ENCODE peak calls at places on chromosome 14, in eight cellular contexts. One of them, this sample, is unnamed.

GRCh38 chr14:64755661-64756265 is 51.5 kb downstream of the PLEKHG3 start:
- DNase-seq in Peyer's patch: peak
- DNase-seq in endothelial cell of umbilical vein: no peak
- DNase-seq in tibial nerve: no peak
- DNase-seq in heart left ventricle: no peak
- DNase-seq in stomach: no peak
- DNase-seq in H54: no peak
- DNase-seq in HCT116: no peak
- DNase-seq in this sample: no peak

GRCh38 chr14:91032250-91032649 is 28.2 kb downstream of the RPS6KA5 start:
- DNase-seq in Peyer's patch: no peak
- DNase-seq in endothelial cell of umbilical vein: no peak
- DNase-seq in tibial nerve: no peak
- DNase-seq in heart left ventricle: no peak
- DNase-seq in stomach: no peak
- DNase-seq in H54: no peak
- DNase-seq in HCT116: no peak
- DNase-seq in this sample: no peak

GRCh38 chr14:56782701-56783100 is 27.6 kb downstream of the OTX2 start:
- DNase-seq in Peyer's patch: no peak
- DNase-seq in endothelial cell of umbilical vein: no peak
- DNase-seq in tibial nerve: no peak
- DNase-seq in heart left ventricle: no peak
- DNase-seq in stomach: no peak
- DNase-seq in H54: no peak
- DNase-seq in HCT116: no peak
- DNase-seq in this sample: no peak

GRCh38 chr14:92352158-92352985 is 29.4 kb downstream of the SLC24A4 start:
- DNase-seq in Peyer's patch: no peak
- DNase-seq in endothelial cell of umbilical vein: no peak
- DNase-seq in tibial nerve: no peak
- DNase-seq in heart left ventricle: no peak
- DNase-seq in stomach: no peak
- DNase-seq in H54: peak
- DNase-seq in HCT116: peak
- DNase-seq in this sample: no peak

GRCh38 chr14:73180385-73180805 is 44.1 kb downstream of the PSEN1 start:
- DNase-seq in Peyer's patch: no peak
- DNase-seq in endothelial cell of umbilical vein: no peak
- DNase-seq in tibial nerve: no peak
- DNase-seq in heart left ventricle: no peak
- DNase-seq in stomach: no peak
- DNase-seq in H54: no peak
- DNase-seq in HCT116: no peak
- DNase-seq in this sample: no peak

GRCh38 chr14:104696671-104697316 is 7.4 kb downstream of the INF2 start:
- DNase-seq in Peyer's patch: no peak
- DNase-seq in endothelial cell of umbilical vein: no peak
- DNase-seq in tibial nerve: no peak
- DNase-seq in heart left ventricle: no peak
- DNase-seq in stomach: no peak
- DNase-seq in H54: no peak
- DNase-seq in HCT116: no peak
- DNase-seq in this sample: no peak

GRCh38 chr14:66043921-66044320 is 442.2 kb upstream of the CCDC196 start:
- DNase-seq in Peyer's patch: no peak
- DNase-seq in endothelial cell of umbilical vein: peak
- DNase-seq in tibial nerve: no peak
- DNase-seq in heart left ventricle: no peak
- DNase-seq in stomach: no peak
- DNase-seq in H54: no peak
- DNase-seq in HCT116: no peak
- DNase-seq in this sample: no peak

GRCh38 chr14:33901429-33902155 is 49.3 kb downstream of the EGLN3 start:
- DNase-seq in Peyer's patch: no peak
- DNase-seq in endothelial cell of umbilical vein: no peak
- DNase-seq in tibial nerve: no peak
- DNase-seq in heart left ventricle: no peak
- DNase-seq in stomach: no peak
- DNase-seq in H54: no peak
- DNase-seq in HCT116: no peak
- DNase-seq in this sample: no peak

GRCh38 chr14:91119556-91120311 is 5.9 kb downstream of the DGLUCY start:
- DNase-seq in Peyer's patch: no peak
- DNase-seq in endothelial cell of umbilical vein: peak
- DNase-seq in tibial nerve: no peak
- DNase-seq in heart left ventricle: no peak
- DNase-seq in stomach: peak
- DNase-seq in H54: peak
- DNase-seq in HCT116: peak
- DNase-seq in this sample: no peak

GRCh38 chr14:65035049-65035448 is 48.4 kb downstream of the FNTB start:
- DNase-seq in Peyer's patch: no peak
- DNase-seq in endothelial cell of umbilical vein: peak
- DNase-seq in tibial nerve: peak
- DNase-seq in heart left ventricle: peak
- DNase-seq in stomach: peak
- DNase-seq in H54: no peak
- DNase-seq in HCT116: no peak
- DNase-seq in this sample: peak

GRCh38 chr14:89303452-89304435 is 113.3 kb downstream of the FOXN3 start:
- DNase-seq in Peyer's patch: no peak
- DNase-seq in endothelial cell of umbilical vein: peak
- DNase-seq in tibial nerve: peak
- DNase-seq in heart left ventricle: peak
- DNase-seq in stomach: peak
- DNase-seq in H54: no peak
- DNase-seq in HCT116: no peak
- DNase-seq in this sample: peak

GRCh38 chr14:74879427-74880180 is 2.1 kb upstream of the DLST start:
- DNase-seq in Peyer's patch: no peak
- DNase-seq in endothelial cell of umbilical vein: no peak
- DNase-seq in tibial nerve: no peak
- DNase-seq in heart left ventricle: no peak
- DNase-seq in stomach: no peak
- DNase-seq in H54: no peak
- DNase-seq in HCT116: no peak
- DNase-seq in this sample: no peak

GRCh38 chr14:53055003-53055402 is 98.1 kb downstream of the DDHD1 start:
- DNase-seq in Peyer's patch: no peak
- DNase-seq in endothelial cell of umbilical vein: peak
- DNase-seq in tibial nerve: no peak
- DNase-seq in heart left ventricle: no peak
- DNase-seq in stomach: no peak
- DNase-seq in H54: no peak
- DNase-seq in HCT116: peak
- DNase-seq in this sample: no peak

GRCh38 chr14:33908540-33909223 is 42.2 kb downstream of the EGLN3 start:
- DNase-seq in Peyer's patch: no peak
- DNase-seq in endothelial cell of umbilical vein: no peak
- DNase-seq in tibial nerve: no peak
- DNase-seq in heart left ventricle: no peak
- DNase-seq in stomach: no peak
- DNase-seq in H54: no peak
- DNase-seq in HCT116: no peak
- DNase-seq in this sample: no peak

GRCh38 chr14:41607966-41608663 is 1.4 kb downstream of the LRFN5 start:
- DNase-seq in Peyer's patch: no peak
- DNase-seq in endothelial cell of umbilical vein: no peak
- DNase-seq in tibial nerve: peak
- DNase-seq in heart left ventricle: no peak
- DNase-seq in stomach: no peak
- DNase-seq in H54: no peak
- DNase-seq in HCT116: no peak
- DNase-seq in this sample: peak

GRCh38 chr14:96205059-96205993 is 687 bp downstream of the BDKRB2 start:
- DNase-seq in Peyer's patch: peak
- DNase-seq in endothelial cell of umbilical vein: no peak
- DNase-seq in tibial nerve: no peak
- DNase-seq in heart left ventricle: no peak
- DNase-seq in stomach: no peak
- DNase-seq in H54: peak
- DNase-seq in HCT116: no peak
- DNase-seq in this sample: no peak

GRCh38 chr14:96205994-96206392 is 1.4 kb downstream of the BDKRB2 start:
- DNase-seq in Peyer's patch: no peak
- DNase-seq in endothelial cell of umbilical vein: no peak
- DNase-seq in tibial nerve: no peak
- DNase-seq in heart left ventricle: no peak
- DNase-seq in stomach: no peak
- DNase-seq in H54: no peak
- DNase-seq in HCT116: no peak
- DNase-seq in this sample: no peak

GRCh38 chr14:96203116-96203515 is 1.5 kb upstream of the BDKRB2 start:
- DNase-seq in Peyer's patch: no peak
- DNase-seq in endothelial cell of umbilical vein: no peak
- DNase-seq in tibial nerve: no peak
- DNase-seq in heart left ventricle: no peak
- DNase-seq in stomach: no peak
- DNase-seq in H54: no peak
- DNase-seq in HCT116: no peak
- DNase-seq in this sample: no peak

GRCh38 chr14:96203635-96204034 is 1.0 kb upstream of the BDKRB2 start:
- DNase-seq in Peyer's patch: no peak
- DNase-seq in endothelial cell of umbilical vein: no peak
- DNase-seq in tibial nerve: no peak
- DNase-seq in heart left ventricle: no peak
- DNase-seq in stomach: no peak
- DNase-seq in H54: peak
- DNase-seq in HCT116: no peak
- DNase-seq in this sample: no peak

GRCh38 chr14:96204151-96205058 is at the start of gene BDKRB2:
- DNase-seq in Peyer's patch: peak
- DNase-seq in endothelial cell of umbilical vein: peak
- DNase-seq in tibial nerve: peak
- DNase-seq in heart left ventricle: peak
- DNase-seq in stomach: peak
- DNase-seq in H54: peak
- DNase-seq in HCT116: peak
- DNase-seq in this sample: peak
- TF ChIP-seq POLR2A in Peyer's patch: peak
- TF ChIP-seq POLR2A in endothelial cell of umbilical vein: no peak
- TF ChIP-seq POLR2A in tibial nerve: peak
- TF ChIP-seq POLR2A in heart left ventricle: no peak
- TF ChIP-seq POLR2A in stomach: no peak
- TF ChIP-seq POLR2A in H54: peak
- TF ChIP-seq POLR2A in HCT116: no peak
- TF ChIP-seq POLR2A in this sample: no peak

GRCh38 chr14:24366664-24367505 is 1.1 kb upstream of the NFATC4 start:
- DNase-seq in Peyer's patch: peak
- DNase-seq in endothelial cell of umbilical vein: peak
- DNase-seq in tibial nerve: peak
- DNase-seq in heart left ventricle: peak
- DNase-seq in stomach: peak
- DNase-seq in H54: peak
- DNase-seq in HCT116: peak
- DNase-seq in this sample: peak
- TF ChIP-seq POLR2A in Peyer's patch: peak
- TF ChIP-seq POLR2A in endothelial cell of umbilical vein: peak
- TF ChIP-seq POLR2A in tibial nerve: peak
- TF ChIP-seq POLR2A in heart left ventricle: peak
- TF ChIP-seq POLR2A in stomach: no peak
- TF ChIP-seq POLR2A in H54: no peak
- TF ChIP-seq POLR2A in HCT116: no peak
- TF ChIP-seq POLR2A in this sample: no peak

DNA sequence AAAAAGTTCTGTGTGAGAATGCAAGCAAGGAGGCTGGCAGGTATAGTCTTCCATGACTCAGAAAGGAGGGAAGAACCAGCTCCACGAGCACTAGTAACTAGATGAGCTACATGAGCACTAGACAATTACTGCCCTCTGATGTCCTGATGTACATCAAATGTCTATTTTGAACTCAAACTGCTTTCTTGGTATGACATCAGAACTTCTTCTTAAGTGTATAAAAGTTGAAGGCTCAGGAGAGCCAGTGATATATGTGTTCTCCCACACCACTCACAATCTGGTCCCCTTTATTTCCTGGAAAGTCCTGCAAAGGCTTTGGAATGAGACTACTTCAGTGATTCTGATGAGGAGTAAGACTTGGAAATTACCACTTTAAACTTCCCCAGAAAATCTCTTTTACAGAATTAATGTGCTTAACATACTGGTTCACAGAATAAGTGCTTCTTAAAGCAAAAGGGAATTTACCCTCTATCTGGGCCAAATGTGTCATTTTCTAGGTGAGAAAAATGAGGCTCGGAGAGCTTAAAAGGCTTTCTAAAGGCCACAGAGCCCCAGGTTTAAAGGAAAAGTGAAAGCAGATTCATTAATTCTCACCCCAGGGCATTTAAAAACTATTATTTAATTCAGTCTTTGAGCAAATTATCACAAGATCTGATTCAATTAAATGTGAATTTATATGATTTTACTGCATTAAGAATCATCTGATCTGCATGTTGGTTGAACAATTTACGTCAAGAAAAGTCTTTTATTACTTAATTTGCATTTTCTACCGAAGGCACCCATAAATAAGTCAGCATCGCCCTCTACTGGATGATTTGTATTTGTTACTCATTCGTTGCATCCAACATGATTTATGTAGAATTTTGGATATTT is 18.8 kb upstream of the DHRS7 start:
- DNase-seq in Peyer's patch: no peak
- DNase-seq in endothelial cell of umbilical vein: peak
- DNase-seq in tibial nerve: no peak
- DNase-seq in heart left ventricle: no peak
- DNase-seq in stomach: no peak
- DNase-seq in H54: no peak
- DNase-seq in HCT116: peak
- DNase-seq in this sample: no peak
- TF ChIP-seq POLR2A in Peyer's patch: no peak
- TF ChIP-seq POLR2A in endothelial cell of umbilical vein: no peak
- TF ChIP-seq POLR2A in tibial nerve: no peak
- TF ChIP-seq POLR2A in heart left ventricle: no peak
- TF ChIP-seq POLR2A in stomach: no peak
- TF ChIP-seq POLR2A in H54: no peak
- TF ChIP-seq POLR2A in HCT116: no peak
- TF ChIP-seq POLR2A in this sample: no peak

DNA sequence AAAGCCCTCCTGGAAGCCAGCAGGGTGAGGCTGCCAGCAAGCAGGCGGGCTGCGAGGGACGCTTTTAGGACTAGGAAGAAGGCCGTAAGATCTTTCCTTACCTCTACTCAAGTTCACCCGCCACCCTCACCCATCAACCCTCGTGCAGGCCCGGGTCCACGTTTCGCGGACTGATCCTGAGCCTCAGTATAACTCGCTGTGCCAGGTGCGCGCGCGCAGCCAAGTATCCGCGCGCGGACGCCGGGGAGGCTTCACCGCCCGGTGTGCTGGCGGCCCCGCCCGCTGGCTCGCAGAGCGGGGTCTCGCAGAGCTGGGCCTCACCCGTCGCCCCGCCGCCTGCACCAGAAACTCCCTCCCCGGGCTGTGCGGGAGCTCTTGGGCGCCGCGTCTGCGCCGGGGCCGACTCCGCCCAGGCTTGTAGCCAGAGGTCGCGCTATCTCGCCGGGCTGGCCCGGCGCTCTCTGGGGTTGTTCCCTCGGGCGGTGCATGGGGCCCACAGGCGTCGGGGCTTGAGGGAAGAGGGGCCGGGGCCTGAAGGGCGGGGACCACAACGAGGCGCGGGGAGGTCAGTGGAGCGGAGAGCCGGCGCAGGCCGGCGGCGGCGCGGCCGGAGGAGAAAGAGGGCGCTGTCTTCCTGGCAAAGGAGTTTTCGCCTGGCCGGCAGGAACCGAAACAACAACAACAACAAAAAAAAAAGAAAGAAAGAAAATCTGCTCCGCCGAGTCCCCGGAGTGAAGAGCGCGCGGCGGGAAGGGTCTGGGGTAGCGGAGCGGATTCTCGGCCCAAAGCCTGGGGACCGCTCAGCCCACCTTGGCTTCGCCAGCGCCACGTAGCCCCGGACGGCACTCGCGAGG is 7.7 kb upstream of the SIX1 start:
- DNase-seq in Peyer's patch: peak
- DNase-seq in endothelial cell of umbilical vein: peak
- DNase-seq in tibial nerve: no peak
- DNase-seq in heart left ventricle: no peak
- DNase-seq in stomach: peak
- DNase-seq in H54: peak
- DNase-seq in HCT116: no peak
- DNase-seq in this sample: peak
- TF ChIP-seq POLR2A in Peyer's patch: no peak
- TF ChIP-seq POLR2A in endothelial cell of umbilical vein: no peak
- TF ChIP-seq POLR2A in tibial nerve: no peak
- TF ChIP-seq POLR2A in heart left ventricle: no peak
- TF ChIP-seq POLR2A in stomach: no peak
- TF ChIP-seq POLR2A in H54: no peak
- TF ChIP-seq POLR2A in HCT116: no peak
- TF ChIP-seq POLR2A in this sample: no peak

This sample was measured in lower leg skin.